ENCODE peak calls at places on chromosomes 3 and 15, in nine cellular contexts. Z is right cardiac atrium; S is SHP77 treated with DMSO at 0.1 percent for 48 hours; L is IMR-90; X is OCI-LY7; M is non-pigmented ciliary epithelial cell; P is Ammon's horn; D is naive thymus-derived CD8-positive, alpha-beta T cell; Q is ACHN. H is an unnamed sample.

GRCh38 chr3:42045719-42046243 is 45.4 kb upstream of the TRAK1 start:
- DNase-seq in Z (no peak), S (no peak), L (no peak), X (no peak), M (no peak), P (no peak), D (no peak), Q (no peak), H (no peak)

GRCh38 chr3:151837057-151837456 is 23.1 kb downstream of the AADAC start:
- DNase-seq in Z (no peak), S (no peak), L (peak), X (no peak), M (peak), P (no peak), D (no peak), Q (peak), H (no peak)

GRCh38 chr3:8301977-8302589 is 199.5 kb upstream of the LMCD1 start:
- DNase-seq in Z (no peak), S (peak), L (peak), X (peak), M (peak), P (peak), D (peak), Q (peak), H (no peak)

GRCh38 chr3:87035339-87035738 is 44.4 kb upstream of the VGLL3 start:
- DNase-seq in Z (no peak), S (no peak), L (no peak), X (no peak), M (no peak), P (no peak), D (no peak), Q (no peak), H (no peak)

GRCh38 chr15:80931191-80931590 is 58.4 kb downstream of the MESD start:
- DNase-seq in Z (no peak), S (no peak), L (no peak), X (no peak), M (no peak), P (no peak), D (no peak), Q (no peak), H (no peak)

GRCh38 chr3:16511561-16512434 is 1.7 kb downstream of the RFTN1 start:
- DNase-seq in Z (peak), S (no peak), L (peak), X (peak), M (peak), P (no peak), D (peak), Q (peak), H (peak)

GRCh38 chr15:89690276-89691218 is at the start of the genes PEX11A and WDR93:
- DNase-seq in Z (peak), S (peak), L (peak), X (peak), M (no peak), P (peak), D (peak), Q (peak), H (peak)

GRCh38 chr3:12986986-12987385 is 86.2 kb downstream of the IQSEC1 start:
- DNase-seq in Z (peak), S (peak), L (no peak), X (no peak), M (no peak), P (no peak), D (no peak), Q (no peak), H (no peak)

GRCh38 chr3:129123314-129124060 is 1.9 kb upstream of the RAB43 start:
- DNase-seq in Z (no peak), S (no peak), L (peak), X (peak), M (no peak), P (no peak), D (no peak), Q (no peak), H (no peak)

GRCh38 chr3:74883690-74884089 is 269.2 kb upstream of the CNTN3 start:
- DNase-seq in Z (no peak), S (no peak), L (peak), X (no peak), M (no peak), P (no peak), D (no peak), Q (peak), H (no peak)

GRCh38 chr3:165624761-165625160 is 212.5 kb downstream of the BCHE start:
- DNase-seq in Z (no peak), S (no peak), L (peak), X (no peak), M (no peak), P (no peak), D (no peak), Q (no peak), H (no peak)

GRCh38 chr15:95699578-95699977 is 630.9 kb upstream of the NR2F2 start:
- DNase-seq in Z (no peak), S (no peak), L (no peak), X (no peak), M (no peak), P (no peak), D (no peak), Q (no peak), H (no peak)

GRCh38 chr15:54776410-54776809 is 420.3 kb downstream of the RSL24D1 start:
- DNase-seq in Z (no peak), S (no peak), L (no peak), X (no peak), M (no peak), P (no peak), D (no peak), Q (no peak), H (no peak)

GRCh38 chr3:1987983-1988382 is 110.7 kb upstream of the CNTN4 start:
- DNase-seq in Z (no peak), S (peak), L (no peak), X (no peak), M (no peak), P (peak), D (no peak), Q (peak), H (no peak)

H was measured in left cardiac atrium.